ENCODE peak calls at places on chromosomes 13 and 19, in seven cellular contexts. E is heart left ventricle, A is K562, I is breast epithelium, H is IMR-90, B is prostate gland, V is ovary. R is an unnamed sample.

GRCh38 chr13:85864963-85865530 is 65.8 kb upstream of the SLITRK6 start:
- DNase-seq in E (no peak), A (peak; percentile 1), I (no peak), H (peak; percentile 38), B (no peak), V (no peak), R (no peak)

GRCh38 chr13:77521194-77521593 is 14.3 kb upstream of the SCEL start:
- DNase-seq in E (no peak), A (no peak), I (no peak), H (no peak), B (no peak), V (no peak), R (no peak)

GRCh38 chr19:13417054-13417453 is 89.2 kb downstream of the CACNA1A start:
- DNase-seq in E (peak; percentile 58), A (peak; percentile 16), I (no peak), H (no peak), B (no peak), V (no peak), R (peak; percentile 18)

GRCh38 chr19:2391118-2391725 is 31.2 kb downstream of the TMPRSS9 start:
- DNase-seq in E (no peak), A (peak; percentile 71), I (no peak), H (peak; percentile 78), B (peak; percentile 10), V (no peak), R (peak; percentile 50)

GRCh38 chr13:88896466-88896865 is 1225.3 kb downstream of the SLITRK5 start:
- DNase-seq in E (no peak), A (no peak), I (no peak), H (no peak), B (no peak), V (no peak), R (no peak)

GRCh38 chr13:80217614-80218456 is 123.1 kb downstream of the SPRY2 start:
- DNase-seq in E (no peak), A (no peak), I (no peak), H (peak; percentile 71), B (no peak), V (no peak), R (no peak)

GRCh38 chr13:74301200-74302063 is 167.2 kb upstream of the KLF12 start:
- DNase-seq in E (no peak), A (no peak), I (no peak), H (peak; percentile 24), B (no peak), V (no peak), R (no peak)

GRCh38 chr13:80547341-80547740 is 206.4 kb upstream of the SPRY2 start:
- DNase-seq in E (no peak), A (no peak), I (no peak), H (no peak), B (no peak), V (no peak), R (no peak)

GRCh38 chr13:84137292-84137691 is 255.0 kb upstream of the SLITRK1 start:
- DNase-seq in E (no peak), A (no peak), I (no peak), H (no peak), B (no peak), V (no peak), R (no peak)

GRCh38 chr19:46721269-46722003 is 4.5 kb upstream of the PRKD2 start:
- DNase-seq in E (no peak), A (no peak), I (no peak), H (no peak), B (no peak), V (no peak), R (no peak)

GRCh38 chr19:46722421-46723022 is 5.6 kb upstream of the PRKD2 start:
- DNase-seq in E (no peak), A (no peak), I (no peak), H (no peak), B (no peak), V (no peak), R (no peak)

GRCh38 chr19:46720516-46721239 is 3.8 kb upstream of the PRKD2 start:
- DNase-seq in E (no peak), A (no peak), I (no peak), H (no peak), B (no peak), V (no peak), R (no peak)

GRCh38 chr19:46723023-46723461 is 6.1 kb upstream of the PRKD2 start:
- DNase-seq in E (no peak), A (no peak), I (no peak), H (no peak), B (no peak), V (no peak), R (no peak)

DNA sequence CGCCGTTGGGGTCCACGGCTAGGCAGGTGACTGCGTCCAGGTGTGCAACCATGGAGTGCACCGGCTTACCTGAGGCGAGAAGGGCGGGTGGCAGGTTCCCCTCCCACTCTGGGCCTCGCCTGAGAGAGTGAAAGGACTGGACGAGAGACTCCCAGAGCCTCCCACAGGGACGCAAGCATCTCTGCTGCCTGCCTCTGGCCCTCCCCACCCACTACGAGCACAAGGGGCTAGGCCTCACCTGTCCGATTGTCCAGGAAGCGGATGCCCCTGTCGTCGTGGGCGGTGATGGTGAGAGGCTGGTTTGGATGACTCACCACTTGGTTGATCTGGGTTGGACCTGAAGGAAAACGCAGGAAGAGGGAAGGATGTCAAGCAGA is 5.1 kb upstream of the PRKD2 start:
- DNase-seq in E (no peak), A (no peak), I (no peak), H (no peak), B (no peak), V (no peak), R (no peak)
- H3K4me3 ChIP-seq in E (no peak overlapping the region), A (no peak overlapping the region), I (no peak overlapping the region), H (no peak overlapping the region), B (no peak overlapping the region), V (no peak overlapping the region), R (no peak overlapping the region)

GRCh38 chr13:54394319-54394718 is 1365.7 kb downstream of the OLFM4 start:
- DNase-seq in E (no peak), A (no peak), I (no peak), H (no peak), B (no peak), V (no peak), R (no peak)

GRCh38 chr13:54394908-54395307 is 1366.3 kb downstream of the OLFM4 start:
- DNase-seq in E (no peak), A (no peak), I (no peak), H (no peak), B (no peak), V (no peak), R (no peak)
- TF ChIP-seq POLR2A in E (no peak), A (no peak), I (no peak), H (no peak), B (no peak), V (no peak), R (no peak)

DNA sequence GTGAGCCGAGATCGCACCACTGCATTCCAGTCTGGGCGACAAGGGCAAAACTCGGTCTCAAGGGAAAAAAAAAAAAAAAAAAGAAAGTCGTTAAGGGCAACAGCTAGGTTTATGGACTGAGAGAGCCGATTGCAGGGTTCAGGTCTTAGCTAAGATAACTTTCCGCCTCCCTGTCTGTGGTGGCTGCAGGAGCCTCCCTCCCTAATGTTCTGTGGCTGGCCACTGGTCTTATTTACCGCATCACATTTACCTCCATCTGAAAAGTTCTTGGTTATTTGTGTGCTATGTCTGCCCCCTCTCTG is 722 bp upstream of the CRTC1 start:
- DNase-seq in E (no peak), A (no peak), I (no peak), H (no peak), B (no peak), V (no peak), R (no peak)
- H3K27ac ChIP-seq in E (no peak overlapping the region), A (no peak overlapping the region), I (peak overlapping the region; percentile 83), H (peak overlapping the region; percentile 85), B (no peak overlapping the region), V (no peak overlapping the region), R (no peak overlapping the region)

GRCh38 chr13:102596147-102597028 is at the start of gene TPP2:
- DNase-seq in E (peak; percentile 100), A (peak; percentile 96), I (peak; percentile 100), H (peak; percentile 98), B (peak; percentile 98), V (peak; percentile 100), R (peak; percentile 99)

GRCh38 chr13:102597029-102598015 is 536 bp downstream of the TPP2 start:
- DNase-seq in E (peak; percentile 43), A (peak; percentile 49), I (no peak), H (peak; percentile 52), B (no peak), V (no peak), R (peak; percentile 16)

GRCh38 chr13:102598061-102598460 is 1.3 kb downstream of the TPP2 start:
- DNase-seq in E (no peak), A (peak; percentile 21), I (no peak), H (peak; percentile 6), B (no peak), V (no peak), R (no peak)

DNA sequence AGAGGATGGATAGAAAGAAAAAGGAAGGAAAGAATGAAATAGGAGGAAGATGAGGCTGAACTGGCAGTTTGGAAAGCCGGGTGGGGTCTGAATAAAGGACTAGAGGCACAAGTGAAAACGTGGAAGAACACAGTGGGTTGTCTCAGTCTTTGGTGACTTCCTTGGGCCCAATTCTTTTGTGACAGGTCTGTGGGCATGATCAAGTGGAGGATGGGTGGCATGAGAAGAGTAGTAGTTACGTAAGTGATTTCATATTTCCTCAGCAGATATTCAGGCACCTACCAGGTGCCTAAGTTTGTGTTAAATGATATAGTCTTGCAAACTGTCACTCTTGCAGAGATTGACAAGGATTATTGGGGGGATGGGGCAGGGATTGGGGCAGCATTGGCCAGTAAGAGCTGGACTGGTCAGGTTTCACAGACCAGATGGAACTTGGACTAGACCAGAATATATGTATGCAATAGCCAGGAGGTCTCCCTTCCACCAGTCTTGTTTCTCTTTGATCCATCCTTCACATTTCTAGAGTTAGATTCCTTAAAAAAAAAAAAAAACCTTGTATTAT is 2.7 kb downstream of the TPP2 start:
- DNase-seq in E (no peak), A (no peak), I (no peak), H (no peak), B (no peak), V (no peak), R (no peak)
- H3K4me3 ChIP-seq in E (no peak overlapping the region), A (peak overlapping the region; percentile 21), I (no peak overlapping the region), H (no peak overlapping the region), B (no peak overlapping the region), V (no peak overlapping the region), R (no peak overlapping the region)

GRCh38 chr19:28046932-28047331 is 1166.0 kb downstream of the UQCRFS1 start:
- DNase-seq in E (no peak), A (no peak), I (no peak), H (no peak), B (no peak), V (no peak), R (no peak)

GRCh38 chr19:28045621-28046020 is 1167.3 kb downstream of the UQCRFS1 start:
- DNase-seq in E (no peak), A (no peak), I (no peak), H (no peak), B (no peak), V (no peak), R (no peak)

GRCh38 chr19:28039677-28040381 is 1173.1 kb downstream of the UQCRFS1 start:
- DNase-seq in E (no peak), A (no peak), I (no peak), H (no peak), B (no peak), V (no peak), R (peak; percentile 72)

GRCh38 chr19:28042516-28042915 is 1170.4 kb downstream of the UQCRFS1 start:
- DNase-seq in E (no peak), A (no peak), I (no peak), H (no peak), B (no peak), V (no peak), R (no peak)

DNA sequence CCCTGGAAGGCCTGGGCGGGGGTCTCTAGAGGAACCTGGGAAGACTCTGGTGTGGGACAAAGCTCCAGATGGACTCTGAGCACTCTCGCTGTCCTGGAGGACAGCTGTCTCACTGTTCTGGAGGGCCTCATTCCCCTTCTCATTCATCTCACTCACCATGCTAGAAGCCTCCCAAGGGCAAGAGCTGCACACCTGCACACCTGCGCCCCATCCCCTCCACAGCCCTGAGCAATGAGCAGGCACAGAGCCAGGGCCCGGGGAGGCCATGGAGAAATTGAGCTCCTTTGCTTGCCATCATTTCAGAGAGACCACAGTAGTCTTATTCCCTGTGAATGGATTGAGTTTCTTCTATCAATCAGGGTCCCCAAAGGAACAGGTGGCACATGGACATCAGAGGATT is 1168.5 kb downstream of the UQCRFS1 start:
- DNase-seq in E (no peak), A (no peak), I (no peak), H (no peak), B (no peak), V (no peak), R (no peak)
- TF ChIP-seq POLR2A in E (no peak), A (no peak), I (no peak), H (no peak), B (no peak), V (no peak), R (no peak)

R was measured in body of pancreas.